ENCODE peak calls at places on chromosomes 13 and 19, in seven cellular contexts. One of them, this sample, is unnamed.

GRCh38 chr13:101398191-101398590 is 18.1 kb downstream of the NALCN start:
- DNase-seq in activated CD8-positive, alpha-beta memory T cell treated with anti-CD3 and anti-CD28 coated beads for 48 hours: no peak
- DNase-seq in cardiac fibroblast: peak; percentile 57
- DNase-seq in activated CD4-positive, alpha-beta T cell treated with anti-CD3 and anti-CD28 coated beads, Interleukin-2, amount 10 ng/mL, durations not matched to agents 7 days and 5 days: no peak
- DNase-seq in stimulated activated CD4-positive, alpha-beta T cell treated with anti-CD3 and anti-CD28 coated beads, Interleukin-15, amount 100 ng/mL, for 48 hours: no peak
- DNase-seq in left cardiac atrium: no peak
- DNase-seq in stimulated activated CD8-positive, alpha-beta memory T cell treated with anti-CD3 and anti-CD28 coated beads, Interleukin-7, amount 100 ng/mL, for 24 hours: no peak
- DNase-seq in this sample: no peak

GRCh38 chr13:106246817-106247216 is 288.6 kb downstream of the EFNB2 start:
- DNase-seq in activated CD8-positive, alpha-beta memory T cell treated with anti-CD3 and anti-CD28 coated beads for 48 hours: no peak
- DNase-seq in cardiac fibroblast: no peak
- DNase-seq in activated CD4-positive, alpha-beta T cell treated with anti-CD3 and anti-CD28 coated beads, Interleukin-2, amount 10 ng/mL, durations not matched to agents 7 days and 5 days: no peak
- DNase-seq in stimulated activated CD4-positive, alpha-beta T cell treated with anti-CD3 and anti-CD28 coated beads, Interleukin-15, amount 100 ng/mL, for 48 hours: no peak
- DNase-seq in left cardiac atrium: no peak
- DNase-seq in stimulated activated CD8-positive, alpha-beta memory T cell treated with anti-CD3 and anti-CD28 coated beads, Interleukin-7, amount 100 ng/mL, for 24 hours: no peak
- DNase-seq in this sample: no peak

GRCh38 chr19:28021316-28022185 is 1191.4 kb downstream of the UQCRFS1 start:
- DNase-seq in activated CD8-positive, alpha-beta memory T cell treated with anti-CD3 and anti-CD28 coated beads for 48 hours: no peak
- DNase-seq in cardiac fibroblast: no peak
- DNase-seq in activated CD4-positive, alpha-beta T cell treated with anti-CD3 and anti-CD28 coated beads, Interleukin-2, amount 10 ng/mL, durations not matched to agents 7 days and 5 days: no peak
- DNase-seq in stimulated activated CD4-positive, alpha-beta T cell treated with anti-CD3 and anti-CD28 coated beads, Interleukin-15, amount 100 ng/mL, for 48 hours: no peak
- DNase-seq in left cardiac atrium: no peak
- DNase-seq in stimulated activated CD8-positive, alpha-beta memory T cell treated with anti-CD3 and anti-CD28 coated beads, Interleukin-7, amount 100 ng/mL, for 24 hours: no peak
- DNase-seq in this sample: no peak

GRCh38 chr19:52230685-52231084 is 38.7 kb upstream of the ZNF766 start:
- DNase-seq in activated CD8-positive, alpha-beta memory T cell treated with anti-CD3 and anti-CD28 coated beads for 48 hours: no peak
- DNase-seq in cardiac fibroblast: no peak
- DNase-seq in activated CD4-positive, alpha-beta T cell treated with anti-CD3 and anti-CD28 coated beads, Interleukin-2, amount 10 ng/mL, durations not matched to agents 7 days and 5 days: no peak
- DNase-seq in stimulated activated CD4-positive, alpha-beta T cell treated with anti-CD3 and anti-CD28 coated beads, Interleukin-15, amount 100 ng/mL, for 48 hours: no peak
- DNase-seq in left cardiac atrium: no peak
- DNase-seq in stimulated activated CD8-positive, alpha-beta memory T cell treated with anti-CD3 and anti-CD28 coated beads, Interleukin-7, amount 100 ng/mL, for 24 hours: no peak
- DNase-seq in this sample: no peak

GRCh38 chr19:43754562-43755255 is at the start of gene SMG9:
- DNase-seq in activated CD8-positive, alpha-beta memory T cell treated with anti-CD3 and anti-CD28 coated beads for 48 hours: peak; percentile 97
- DNase-seq in cardiac fibroblast: peak; percentile 99
- DNase-seq in activated CD4-positive, alpha-beta T cell treated with anti-CD3 and anti-CD28 coated beads, Interleukin-2, amount 10 ng/mL, durations not matched to agents 7 days and 5 days: peak; percentile 98
- DNase-seq in stimulated activated CD4-positive, alpha-beta T cell treated with anti-CD3 and anti-CD28 coated beads, Interleukin-15, amount 100 ng/mL, for 48 hours: peak; percentile 97
- DNase-seq in left cardiac atrium: peak; percentile 99
- DNase-seq in stimulated activated CD8-positive, alpha-beta memory T cell treated with anti-CD3 and anti-CD28 coated beads, Interleukin-7, amount 100 ng/mL, for 24 hours: peak; percentile 95
- DNase-seq in this sample: peak; percentile 97

GRCh38 chr19:33500586-33500985 is 21.0 kb downstream of the PEPD start:
- DNase-seq in activated CD8-positive, alpha-beta memory T cell treated with anti-CD3 and anti-CD28 coated beads for 48 hours: no peak
- DNase-seq in cardiac fibroblast: no peak
- DNase-seq in activated CD4-positive, alpha-beta T cell treated with anti-CD3 and anti-CD28 coated beads, Interleukin-2, amount 10 ng/mL, durations not matched to agents 7 days and 5 days: no peak
- DNase-seq in stimulated activated CD4-positive, alpha-beta T cell treated with anti-CD3 and anti-CD28 coated beads, Interleukin-15, amount 100 ng/mL, for 48 hours: no peak
- DNase-seq in left cardiac atrium: no peak
- DNase-seq in stimulated activated CD8-positive, alpha-beta memory T cell treated with anti-CD3 and anti-CD28 coated beads, Interleukin-7, amount 100 ng/mL, for 24 hours: no peak
- DNase-seq in this sample: no peak

GRCh38 chr13:20711301-20712044 is 8.0 kb downstream of the IL17D start:
- DNase-seq in activated CD8-positive, alpha-beta memory T cell treated with anti-CD3 and anti-CD28 coated beads for 48 hours: no peak
- DNase-seq in cardiac fibroblast: peak; percentile 33
- DNase-seq in activated CD4-positive, alpha-beta T cell treated with anti-CD3 and anti-CD28 coated beads, Interleukin-2, amount 10 ng/mL, durations not matched to agents 7 days and 5 days: no peak
- DNase-seq in stimulated activated CD4-positive, alpha-beta T cell treated with anti-CD3 and anti-CD28 coated beads, Interleukin-15, amount 100 ng/mL, for 48 hours: no peak
- DNase-seq in left cardiac atrium: no peak
- DNase-seq in stimulated activated CD8-positive, alpha-beta memory T cell treated with anti-CD3 and anti-CD28 coated beads, Interleukin-7, amount 100 ng/mL, for 24 hours: no peak
- DNase-seq in this sample: no peak

GRCh38 chr13:47237571-47237970 is 340.7 kb upstream of the HTR2A start:
- DNase-seq in activated CD8-positive, alpha-beta memory T cell treated with anti-CD3 and anti-CD28 coated beads for 48 hours: no peak
- DNase-seq in cardiac fibroblast: no peak
- DNase-seq in activated CD4-positive, alpha-beta T cell treated with anti-CD3 and anti-CD28 coated beads, Interleukin-2, amount 10 ng/mL, durations not matched to agents 7 days and 5 days: no peak
- DNase-seq in stimulated activated CD4-positive, alpha-beta T cell treated with anti-CD3 and anti-CD28 coated beads, Interleukin-15, amount 100 ng/mL, for 48 hours: no peak
- DNase-seq in left cardiac atrium: no peak
- DNase-seq in stimulated activated CD8-positive, alpha-beta memory T cell treated with anti-CD3 and anti-CD28 coated beads, Interleukin-7, amount 100 ng/mL, for 24 hours: no peak
- DNase-seq in this sample: no peak

GRCh38 chr13:26502826-26503225 is 54.7 kb upstream of the WASF3 start:
- DNase-seq in activated CD8-positive, alpha-beta memory T cell treated with anti-CD3 and anti-CD28 coated beads for 48 hours: no peak
- DNase-seq in cardiac fibroblast: peak; percentile 95
- DNase-seq in activated CD4-positive, alpha-beta T cell treated with anti-CD3 and anti-CD28 coated beads, Interleukin-2, amount 10 ng/mL, durations not matched to agents 7 days and 5 days: peak; percentile 14
- DNase-seq in stimulated activated CD4-positive, alpha-beta T cell treated with anti-CD3 and anti-CD28 coated beads, Interleukin-15, amount 100 ng/mL, for 48 hours: peak; percentile 33
- DNase-seq in left cardiac atrium: peak; percentile 50
- DNase-seq in stimulated activated CD8-positive, alpha-beta memory T cell treated with anti-CD3 and anti-CD28 coated beads, Interleukin-7, amount 100 ng/mL, for 24 hours: no peak
- DNase-seq in this sample: no peak

GRCh38 chr13:112443191-112444000 is 67.2 kb downstream of the SPACA7 start:
- DNase-seq in activated CD8-positive, alpha-beta memory T cell treated with anti-CD3 and anti-CD28 coated beads for 48 hours: no peak
- DNase-seq in cardiac fibroblast: no peak
- DNase-seq in activated CD4-positive, alpha-beta T cell treated with anti-CD3 and anti-CD28 coated beads, Interleukin-2, amount 10 ng/mL, durations not matched to agents 7 days and 5 days: no peak
- DNase-seq in stimulated activated CD4-positive, alpha-beta T cell treated with anti-CD3 and anti-CD28 coated beads, Interleukin-15, amount 100 ng/mL, for 48 hours: no peak
- DNase-seq in left cardiac atrium: no peak
- DNase-seq in stimulated activated CD8-positive, alpha-beta memory T cell treated with anti-CD3 and anti-CD28 coated beads, Interleukin-7, amount 100 ng/mL, for 24 hours: no peak
- DNase-seq in this sample: no peak

GRCh38 chr19:16070366-16070990 is 5.8 kb upstream of the TPM4 start:
- DNase-seq in activated CD8-positive, alpha-beta memory T cell treated with anti-CD3 and anti-CD28 coated beads for 48 hours: peak; percentile 43
- DNase-seq in cardiac fibroblast: no peak
- DNase-seq in activated CD4-positive, alpha-beta T cell treated with anti-CD3 and anti-CD28 coated beads, Interleukin-2, amount 10 ng/mL, durations not matched to agents 7 days and 5 days: peak; percentile 89
- DNase-seq in stimulated activated CD4-positive, alpha-beta T cell treated with anti-CD3 and anti-CD28 coated beads, Interleukin-15, amount 100 ng/mL, for 48 hours: peak; percentile 81
- DNase-seq in left cardiac atrium: peak; percentile 70
- DNase-seq in stimulated activated CD8-positive, alpha-beta memory T cell treated with anti-CD3 and anti-CD28 coated beads, Interleukin-7, amount 100 ng/mL, for 24 hours: peak; percentile 62
- DNase-seq in this sample: peak; percentile 63

GRCh38 chr13:99717959-99718674 is 216.8 kb downstream of the TM9SF2 start:
- DNase-seq in activated CD8-positive, alpha-beta memory T cell treated with anti-CD3 and anti-CD28 coated beads for 48 hours: no peak
- DNase-seq in cardiac fibroblast: no peak
- DNase-seq in activated CD4-positive, alpha-beta T cell treated with anti-CD3 and anti-CD28 coated beads, Interleukin-2, amount 10 ng/mL, durations not matched to agents 7 days and 5 days: no peak
- DNase-seq in stimulated activated CD4-positive, alpha-beta T cell treated with anti-CD3 and anti-CD28 coated beads, Interleukin-15, amount 100 ng/mL, for 48 hours: no peak
- DNase-seq in left cardiac atrium: no peak
- DNase-seq in stimulated activated CD8-positive, alpha-beta memory T cell treated with anti-CD3 and anti-CD28 coated beads, Interleukin-7, amount 100 ng/mL, for 24 hours: no peak
- DNase-seq in this sample: no peak

GRCh38 chr13:112573710-112574109 is 14.2 kb downstream of the TUBGCP3 start:
- DNase-seq in activated CD8-positive, alpha-beta memory T cell treated with anti-CD3 and anti-CD28 coated beads for 48 hours: no peak
- DNase-seq in cardiac fibroblast: no peak
- DNase-seq in activated CD4-positive, alpha-beta T cell treated with anti-CD3 and anti-CD28 coated beads, Interleukin-2, amount 10 ng/mL, durations not matched to agents 7 days and 5 days: no peak
- DNase-seq in stimulated activated CD4-positive, alpha-beta T cell treated with anti-CD3 and anti-CD28 coated beads, Interleukin-15, amount 100 ng/mL, for 48 hours: no peak
- DNase-seq in left cardiac atrium: no peak
- DNase-seq in stimulated activated CD8-positive, alpha-beta memory T cell treated with anti-CD3 and anti-CD28 coated beads, Interleukin-7, amount 100 ng/mL, for 24 hours: no peak
- DNase-seq in this sample: peak; percentile 39

GRCh38 chr19:11597202-11598102 is at the start of gene ZNF627:
- DNase-seq in activated CD8-positive, alpha-beta memory T cell treated with anti-CD3 and anti-CD28 coated beads for 48 hours: peak; percentile 90
- DNase-seq in cardiac fibroblast: peak; percentile 99
- DNase-seq in activated CD4-positive, alpha-beta T cell treated with anti-CD3 and anti-CD28 coated beads, Interleukin-2, amount 10 ng/mL, durations not matched to agents 7 days and 5 days: peak; percentile 98
- DNase-seq in stimulated activated CD4-positive, alpha-beta T cell treated with anti-CD3 and anti-CD28 coated beads, Interleukin-15, amount 100 ng/mL, for 48 hours: peak; percentile 97
- DNase-seq in left cardiac atrium: peak; percentile 100
- DNase-seq in stimulated activated CD8-positive, alpha-beta memory T cell treated with anti-CD3 and anti-CD28 coated beads, Interleukin-7, amount 100 ng/mL, for 24 hours: peak; percentile 96
- DNase-seq in this sample: peak; percentile 100

GRCh38 chr13:79483302-79483701 is 2.3 kb downstream of the NDFIP2 start:
- DNase-seq in activated CD8-positive, alpha-beta memory T cell treated with anti-CD3 and anti-CD28 coated beads for 48 hours: no peak
- DNase-seq in cardiac fibroblast: peak; percentile 27
- DNase-seq in activated CD4-positive, alpha-beta T cell treated with anti-CD3 and anti-CD28 coated beads, Interleukin-2, amount 10 ng/mL, durations not matched to agents 7 days and 5 days: no peak
- DNase-seq in stimulated activated CD4-positive, alpha-beta T cell treated with anti-CD3 and anti-CD28 coated beads, Interleukin-15, amount 100 ng/mL, for 48 hours: no peak
- DNase-seq in left cardiac atrium: no peak
- DNase-seq in stimulated activated CD8-positive, alpha-beta memory T cell treated with anti-CD3 and anti-CD28 coated beads, Interleukin-7, amount 100 ng/mL, for 24 hours: no peak
- DNase-seq in this sample: no peak

GRCh38 chr13:27658569-27658968 is 36.9 kb downstream of the POLR1D start:
- DNase-seq in activated CD8-positive, alpha-beta memory T cell treated with anti-CD3 and anti-CD28 coated beads for 48 hours: no peak
- DNase-seq in cardiac fibroblast: peak; percentile 69
- DNase-seq in activated CD4-positive, alpha-beta T cell treated with anti-CD3 and anti-CD28 coated beads, Interleukin-2, amount 10 ng/mL, durations not matched to agents 7 days and 5 days: no peak
- DNase-seq in stimulated activated CD4-positive, alpha-beta T cell treated with anti-CD3 and anti-CD28 coated beads, Interleukin-15, amount 100 ng/mL, for 48 hours: no peak
- DNase-seq in left cardiac atrium: no peak
- DNase-seq in stimulated activated CD8-positive, alpha-beta memory T cell treated with anti-CD3 and anti-CD28 coated beads, Interleukin-7, amount 100 ng/mL, for 24 hours: no peak
- DNase-seq in this sample: no peak

GRCh38 chr19:50835103-50835784 is 1.9 kb upstream of the KLK15 start:
- DNase-seq in activated CD8-positive, alpha-beta memory T cell treated with anti-CD3 and anti-CD28 coated beads for 48 hours: no peak
- DNase-seq in cardiac fibroblast: peak; percentile 6
- DNase-seq in activated CD4-positive, alpha-beta T cell treated with anti-CD3 and anti-CD28 coated beads, Interleukin-2, amount 10 ng/mL, durations not matched to agents 7 days and 5 days: no peak
- DNase-seq in stimulated activated CD4-positive, alpha-beta T cell treated with anti-CD3 and anti-CD28 coated beads, Interleukin-15, amount 100 ng/mL, for 48 hours: no peak
- DNase-seq in left cardiac atrium: no peak
- DNase-seq in stimulated activated CD8-positive, alpha-beta memory T cell treated with anti-CD3 and anti-CD28 coated beads, Interleukin-7, amount 100 ng/mL, for 24 hours: no peak
- DNase-seq in this sample: peak; percentile 54

GRCh38 chr19:1469936-1470863 is 8.8 kb downstream of the C19orf25 start:
- DNase-seq in activated CD8-positive, alpha-beta memory T cell treated with anti-CD3 and anti-CD28 coated beads for 48 hours: no peak
- DNase-seq in cardiac fibroblast: no peak
- DNase-seq in activated CD4-positive, alpha-beta T cell treated with anti-CD3 and anti-CD28 coated beads, Interleukin-2, amount 10 ng/mL, durations not matched to agents 7 days and 5 days: peak; percentile 77
- DNase-seq in stimulated activated CD4-positive, alpha-beta T cell treated with anti-CD3 and anti-CD28 coated beads, Interleukin-15, amount 100 ng/mL, for 48 hours: no peak
- DNase-seq in left cardiac atrium: peak; percentile 70
- DNase-seq in stimulated activated CD8-positive, alpha-beta memory T cell treated with anti-CD3 and anti-CD28 coated beads, Interleukin-7, amount 100 ng/mL, for 24 hours: peak; percentile 53
- DNase-seq in this sample: peak; percentile 29

GRCh38 chr19:15897738-15898276 is at the start of gene CYP4F2:
- DNase-seq in activated CD8-positive, alpha-beta memory T cell treated with anti-CD3 and anti-CD28 coated beads for 48 hours: no peak
- DNase-seq in cardiac fibroblast: no peak
- DNase-seq in activated CD4-positive, alpha-beta T cell treated with anti-CD3 and anti-CD28 coated beads, Interleukin-2, amount 10 ng/mL, durations not matched to agents 7 days and 5 days: no peak
- DNase-seq in stimulated activated CD4-positive, alpha-beta T cell treated with anti-CD3 and anti-CD28 coated beads, Interleukin-15, amount 100 ng/mL, for 48 hours: no peak
- DNase-seq in left cardiac atrium: no peak
- DNase-seq in stimulated activated CD8-positive, alpha-beta memory T cell treated with anti-CD3 and anti-CD28 coated beads, Interleukin-7, amount 100 ng/mL, for 24 hours: no peak
- DNase-seq in this sample: no peak

GRCh38 chr13:73465629-73465974 is 406.8 kb downstream of the KLF5 start:
- DNase-seq in activated CD8-positive, alpha-beta memory T cell treated with anti-CD3 and anti-CD28 coated beads for 48 hours: no peak
- DNase-seq in cardiac fibroblast: peak; percentile 45
- DNase-seq in activated CD4-positive, alpha-beta T cell treated with anti-CD3 and anti-CD28 coated beads, Interleukin-2, amount 10 ng/mL, durations not matched to agents 7 days and 5 days: no peak
- DNase-seq in stimulated activated CD4-positive, alpha-beta T cell treated with anti-CD3 and anti-CD28 coated beads, Interleukin-15, amount 100 ng/mL, for 48 hours: no peak
- DNase-seq in left cardiac atrium: no peak
- DNase-seq in stimulated activated CD8-positive, alpha-beta memory T cell treated with anti-CD3 and anti-CD28 coated beads, Interleukin-7, amount 100 ng/mL, for 24 hours: no peak
- DNase-seq in this sample: no peak

GRCh38 chr19:9966448-9966847 is 30.1 kb upstream of the OLFM2 start:
- DNase-seq in activated CD8-positive, alpha-beta memory T cell treated with anti-CD3 and anti-CD28 coated beads for 48 hours: no peak
- DNase-seq in cardiac fibroblast: no peak
- DNase-seq in activated CD4-positive, alpha-beta T cell treated with anti-CD3 and anti-CD28 coated beads, Interleukin-2, amount 10 ng/mL, durations not matched to agents 7 days and 5 days: no peak
- DNase-seq in stimulated activated CD4-positive, alpha-beta T cell treated with anti-CD3 and anti-CD28 coated beads, Interleukin-15, amount 100 ng/mL, for 48 hours: no peak
- DNase-seq in left cardiac atrium: no peak
- DNase-seq in stimulated activated CD8-positive, alpha-beta memory T cell treated with anti-CD3 and anti-CD28 coated beads, Interleukin-7, amount 100 ng/mL, for 24 hours: no peak
- DNase-seq in this sample: no peak

GRCh38 chr19:34232566-34233481 is 21.5 kb upstream of the GARRE1 start:
- DNase-seq in activated CD8-positive, alpha-beta memory T cell treated with anti-CD3 and anti-CD28 coated beads for 48 hours: no peak
- DNase-seq in cardiac fibroblast: peak; percentile 95
- DNase-seq in activated CD4-positive, alpha-beta T cell treated with anti-CD3 and anti-CD28 coated beads, Interleukin-2, amount 10 ng/mL, durations not matched to agents 7 days and 5 days: peak; percentile 22
- DNase-seq in stimulated activated CD4-positive, alpha-beta T cell treated with anti-CD3 and anti-CD28 coated beads, Interleukin-15, amount 100 ng/mL, for 48 hours: no peak
- DNase-seq in left cardiac atrium: peak; percentile 68
- DNase-seq in stimulated activated CD8-positive, alpha-beta memory T cell treated with anti-CD3 and anti-CD28 coated beads, Interleukin-7, amount 100 ng/mL, for 24 hours: no peak
- DNase-seq in this sample: peak; percentile 33

GRCh38 chr13:28655566-28655965 is 3.4 kb upstream of the POMP start:
- DNase-seq in activated CD8-positive, alpha-beta memory T cell treated with anti-CD3 and anti-CD28 coated beads for 48 hours: no peak
- DNase-seq in cardiac fibroblast: peak; percentile 79
- DNase-seq in activated CD4-positive, alpha-beta T cell treated with anti-CD3 and anti-CD28 coated beads, Interleukin-2, amount 10 ng/mL, durations not matched to agents 7 days and 5 days: no peak
- DNase-seq in stimulated activated CD4-positive, alpha-beta T cell treated with anti-CD3 and anti-CD28 coated beads, Interleukin-15, amount 100 ng/mL, for 48 hours: no peak
- DNase-seq in left cardiac atrium: no peak
- DNase-seq in stimulated activated CD8-positive, alpha-beta memory T cell treated with anti-CD3 and anti-CD28 coated beads, Interleukin-7, amount 100 ng/mL, for 24 hours: no peak
- DNase-seq in this sample: no peak

GRCh38 chr13:110173247-110173818 is 133.6 kb downstream of the COL4A1 start:
- DNase-seq in activated CD8-positive, alpha-beta memory T cell treated with anti-CD3 and anti-CD28 coated beads for 48 hours: no peak
- DNase-seq in cardiac fibroblast: peak; percentile 26
- DNase-seq in activated CD4-positive, alpha-beta T cell treated with anti-CD3 and anti-CD28 coated beads, Interleukin-2, amount 10 ng/mL, durations not matched to agents 7 days and 5 days: no peak
- DNase-seq in stimulated activated CD4-positive, alpha-beta T cell treated with anti-CD3 and anti-CD28 coated beads, Interleukin-15, amount 100 ng/mL, for 48 hours: no peak
- DNase-seq in left cardiac atrium: no peak
- DNase-seq in stimulated activated CD8-positive, alpha-beta memory T cell treated with anti-CD3 and anti-CD28 coated beads, Interleukin-7, amount 100 ng/mL, for 24 hours: no peak
- DNase-seq in this sample: no peak

GRCh38 chr19:5321066-5321642 is 19.5 kb downstream of the PTPRS start:
- DNase-seq in activated CD8-positive, alpha-beta memory T cell treated with anti-CD3 and anti-CD28 coated beads for 48 hours: no peak
- DNase-seq in cardiac fibroblast: no peak
- DNase-seq in activated CD4-positive, alpha-beta T cell treated with anti-CD3 and anti-CD28 coated beads, Interleukin-2, amount 10 ng/mL, durations not matched to agents 7 days and 5 days: no peak
- DNase-seq in stimulated activated CD4-positive, alpha-beta T cell treated with anti-CD3 and anti-CD28 coated beads, Interleukin-15, amount 100 ng/mL, for 48 hours: no peak
- DNase-seq in left cardiac atrium: no peak
- DNase-seq in stimulated activated CD8-positive, alpha-beta memory T cell treated with anti-CD3 and anti-CD28 coated beads, Interleukin-7, amount 100 ng/mL, for 24 hours: no peak
- DNase-seq in this sample: no peak

GRCh38 chr19:33064117-33064777 is 441 bp downstream of the RHPN2 start:
- DNase-seq in activated CD8-positive, alpha-beta memory T cell treated with anti-CD3 and anti-CD28 coated beads for 48 hours: no peak
- DNase-seq in cardiac fibroblast: no peak
- DNase-seq in activated CD4-positive, alpha-beta T cell treated with anti-CD3 and anti-CD28 coated beads, Interleukin-2, amount 10 ng/mL, durations not matched to agents 7 days and 5 days: peak; percentile 26
- DNase-seq in stimulated activated CD4-positive, alpha-beta T cell treated with anti-CD3 and anti-CD28 coated beads, Interleukin-15, amount 100 ng/mL, for 48 hours: no peak
- DNase-seq in left cardiac atrium: peak; percentile 29
- DNase-seq in stimulated activated CD8-positive, alpha-beta memory T cell treated with anti-CD3 and anti-CD28 coated beads, Interleukin-7, amount 100 ng/mL, for 24 hours: no peak
- DNase-seq in this sample: peak; percentile 76

GRCh38 chr19:35641515-35642151 is at the start of gene ETV2:
- DNase-seq in activated CD8-positive, alpha-beta memory T cell treated with anti-CD3 and anti-CD28 coated beads for 48 hours: peak; percentile 19
- DNase-seq in cardiac fibroblast: peak; percentile 25
- DNase-seq in activated CD4-positive, alpha-beta T cell treated with anti-CD3 and anti-CD28 coated beads, Interleukin-2, amount 10 ng/mL, durations not matched to agents 7 days and 5 days: peak; percentile 47
- DNase-seq in stimulated activated CD4-positive, alpha-beta T cell treated with anti-CD3 and anti-CD28 coated beads, Interleukin-15, amount 100 ng/mL, for 48 hours: no peak
- DNase-seq in left cardiac atrium: peak; percentile 67
- DNase-seq in stimulated activated CD8-positive, alpha-beta memory T cell treated with anti-CD3 and anti-CD28 coated beads, Interleukin-7, amount 100 ng/mL, for 24 hours: no peak
- DNase-seq in this sample: no peak

GRCh38 chr19:4847190-4847973 is 15.9 kb upstream of the TICAM1 start:
- DNase-seq in activated CD8-positive, alpha-beta memory T cell treated with anti-CD3 and anti-CD28 coated beads for 48 hours: no peak
- DNase-seq in cardiac fibroblast: no peak
- DNase-seq in activated CD4-positive, alpha-beta T cell treated with anti-CD3 and anti-CD28 coated beads, Interleukin-2, amount 10 ng/mL, durations not matched to agents 7 days and 5 days: no peak
- DNase-seq in stimulated activated CD4-positive, alpha-beta T cell treated with anti-CD3 and anti-CD28 coated beads, Interleukin-15, amount 100 ng/mL, for 48 hours: no peak
- DNase-seq in left cardiac atrium: no peak
- DNase-seq in stimulated activated CD8-positive, alpha-beta memory T cell treated with anti-CD3 and anti-CD28 coated beads, Interleukin-7, amount 100 ng/mL, for 24 hours: no peak
- DNase-seq in this sample: no peak

GRCh38 chr19:5987077-5987818 is 9.3 kb upstream of the RANBP3 start:
- DNase-seq in activated CD8-positive, alpha-beta memory T cell treated with anti-CD3 and anti-CD28 coated beads for 48 hours: peak; percentile 51
- DNase-seq in cardiac fibroblast: peak; percentile 85
- DNase-seq in activated CD4-positive, alpha-beta T cell treated with anti-CD3 and anti-CD28 coated beads, Interleukin-2, amount 10 ng/mL, durations not matched to agents 7 days and 5 days: peak; percentile 80
- DNase-seq in stimulated activated CD4-positive, alpha-beta T cell treated with anti-CD3 and anti-CD28 coated beads, Interleukin-15, amount 100 ng/mL, for 48 hours: peak; percentile 56
- DNase-seq in left cardiac atrium: peak; percentile 76
- DNase-seq in stimulated activated CD8-positive, alpha-beta memory T cell treated with anti-CD3 and anti-CD28 coated beads, Interleukin-7, amount 100 ng/mL, for 24 hours: peak; percentile 60
- DNase-seq in this sample: peak; percentile 77

GRCh38 chr13:31749929-31750328 is 10.6 kb downstream of the RXFP2 start:
- DNase-seq in activated CD8-positive, alpha-beta memory T cell treated with anti-CD3 and anti-CD28 coated beads for 48 hours: no peak
- DNase-seq in cardiac fibroblast: peak; percentile 98
- DNase-seq in activated CD4-positive, alpha-beta T cell treated with anti-CD3 and anti-CD28 coated beads, Interleukin-2, amount 10 ng/mL, durations not matched to agents 7 days and 5 days: no peak
- DNase-seq in stimulated activated CD4-positive, alpha-beta T cell treated with anti-CD3 and anti-CD28 coated beads, Interleukin-15, amount 100 ng/mL, for 48 hours: no peak
- DNase-seq in left cardiac atrium: no peak
- DNase-seq in stimulated activated CD8-positive, alpha-beta memory T cell treated with anti-CD3 and anti-CD28 coated beads, Interleukin-7, amount 100 ng/mL, for 24 hours: no peak
- DNase-seq in this sample: no peak

GRCh38 chr13:75621147-75621546 is 15.0 kb upstream of the LMO7 start:
- DNase-seq in activated CD8-positive, alpha-beta memory T cell treated with anti-CD3 and anti-CD28 coated beads for 48 hours: no peak
- DNase-seq in cardiac fibroblast: peak; percentile 78
- DNase-seq in activated CD4-positive, alpha-beta T cell treated with anti-CD3 and anti-CD28 coated beads, Interleukin-2, amount 10 ng/mL, durations not matched to agents 7 days and 5 days: no peak
- DNase-seq in stimulated activated CD4-positive, alpha-beta T cell treated with anti-CD3 and anti-CD28 coated beads, Interleukin-15, amount 100 ng/mL, for 48 hours: no peak
- DNase-seq in left cardiac atrium: no peak
- DNase-seq in stimulated activated CD8-positive, alpha-beta memory T cell treated with anti-CD3 and anti-CD28 coated beads, Interleukin-7, amount 100 ng/mL, for 24 hours: no peak
- DNase-seq in this sample: no peak

GRCh38 chr13:110448230-110448629 is 113.3 kb downstream of the RAB20 start:
- DNase-seq in activated CD8-positive, alpha-beta memory T cell treated with anti-CD3 and anti-CD28 coated beads for 48 hours: no peak
- DNase-seq in cardiac fibroblast: peak; percentile 67
- DNase-seq in activated CD4-positive, alpha-beta T cell treated with anti-CD3 and anti-CD28 coated beads, Interleukin-2, amount 10 ng/mL, durations not matched to agents 7 days and 5 days: no peak
- DNase-seq in stimulated activated CD4-positive, alpha-beta T cell treated with anti-CD3 and anti-CD28 coated beads, Interleukin-15, amount 100 ng/mL, for 48 hours: no peak
- DNase-seq in left cardiac atrium: no peak
- DNase-seq in stimulated activated CD8-positive, alpha-beta memory T cell treated with anti-CD3 and anti-CD28 coated beads, Interleukin-7, amount 100 ng/mL, for 24 hours: no peak
- DNase-seq in this sample: no peak

GRCh38 chr13:74200081-74200480 is 65.9 kb upstream of the KLF12 start:
- DNase-seq in activated CD8-positive, alpha-beta memory T cell treated with anti-CD3 and anti-CD28 coated beads for 48 hours: no peak
- DNase-seq in cardiac fibroblast: no peak
- DNase-seq in activated CD4-positive, alpha-beta T cell treated with anti-CD3 and anti-CD28 coated beads, Interleukin-2, amount 10 ng/mL, durations not matched to agents 7 days and 5 days: no peak
- DNase-seq in stimulated activated CD4-positive, alpha-beta T cell treated with anti-CD3 and anti-CD28 coated beads, Interleukin-15, amount 100 ng/mL, for 48 hours: no peak
- DNase-seq in left cardiac atrium: no peak
- DNase-seq in stimulated activated CD8-positive, alpha-beta memory T cell treated with anti-CD3 and anti-CD28 coated beads, Interleukin-7, amount 100 ng/mL, for 24 hours: no peak
- DNase-seq in this sample: no peak

GRCh38 chr19:45440873-45441654 is 17.3 kb upstream of the ERCC1 start:
- DNase-seq in activated CD8-positive, alpha-beta memory T cell treated with anti-CD3 and anti-CD28 coated beads for 48 hours: no peak
- DNase-seq in cardiac fibroblast: peak; percentile 52
- DNase-seq in activated CD4-positive, alpha-beta T cell treated with anti-CD3 and anti-CD28 coated beads, Interleukin-2, amount 10 ng/mL, durations not matched to agents 7 days and 5 days: no peak
- DNase-seq in stimulated activated CD4-positive, alpha-beta T cell treated with anti-CD3 and anti-CD28 coated beads, Interleukin-15, amount 100 ng/mL, for 48 hours: no peak
- DNase-seq in left cardiac atrium: no peak
- DNase-seq in stimulated activated CD8-positive, alpha-beta memory T cell treated with anti-CD3 and anti-CD28 coated beads, Interleukin-7, amount 100 ng/mL, for 24 hours: no peak
- DNase-seq in this sample: no peak

GRCh38 chr19:8333771-8334457 is 9.1 kb downstream of the KANK3 start:
- DNase-seq in activated CD8-positive, alpha-beta memory T cell treated with anti-CD3 and anti-CD28 coated beads for 48 hours: no peak
- DNase-seq in cardiac fibroblast: no peak
- DNase-seq in activated CD4-positive, alpha-beta T cell treated with anti-CD3 and anti-CD28 coated beads, Interleukin-2, amount 10 ng/mL, durations not matched to agents 7 days and 5 days: no peak
- DNase-seq in stimulated activated CD4-positive, alpha-beta T cell treated with anti-CD3 and anti-CD28 coated beads, Interleukin-15, amount 100 ng/mL, for 48 hours: no peak
- DNase-seq in left cardiac atrium: no peak
- DNase-seq in stimulated activated CD8-positive, alpha-beta memory T cell treated with anti-CD3 and anti-CD28 coated beads, Interleukin-7, amount 100 ng/mL, for 24 hours: no peak
- DNase-seq in this sample: no peak